ENCODE peak calls at places on chromosomes 12 and 14, in six cellular contexts. E is aorta, B is body of pancreas, L is uterus, D is GM23248, Z is IMR-90. H is an unnamed sample. For H3K4me1, the result is how much of the 10 kb centered on the place peaks cover.

GRCh38 chr12:6871052-6871957 is 1.8 kb downstream of the SPSB2 start:
- DNase-seq in E (no peak), B (no peak), L (no peak), D (peak), Z (no peak), H (no peak)

GRCh38 chr12:125518074-125518473 is 452.8 kb downstream of the AACS start:
- DNase-seq in E (no peak), B (peak), L (no peak), D (no peak), Z (no peak), H (peak)

GRCh38 chr14:68638056-68638816 is 154.6 kb downstream of the ZFP36L1 start:
- DNase-seq in E (peak), B (no peak), L (no peak), D (no peak), Z (peak), H (no peak)

GRCh38 chr12:51334774-51335173 is 10.8 kb upstream of the BIN2 start:
- DNase-seq in E (no peak), B (no peak), L (no peak), D (peak), Z (peak), H (peak)

GRCh38 chr12:108611884-108612415 is 14.1 kb upstream of the TMEM119 start:
- DNase-seq in E (no peak), B (no peak), L (no peak), D (peak), Z (peak), H (peak)

GRCh38 chr14:32469388-32470160 is 140.5 kb downstream of the AKAP6 start:
- DNase-seq in E (no peak), B (no peak), L (no peak), D (peak), Z (peak), H (peak)

GRCh38 chr12:66449531-66449930 is 147.2 kb downstream of the HELB start:
- DNase-seq in E (no peak), B (no peak), L (no peak), D (no peak), Z (no peak), H (no peak)

GRCh38 chr12:48817957-48818830 is at the start of gene CACNB3:
- DNase-seq in E (peak), B (peak), L (peak), D (peak), Z (peak), H (peak)

GRCh38 chr12:118145113-118145797 is 9.3 kb downstream of the PEBP1 start:
- DNase-seq in E (no peak), B (no peak), L (no peak), D (no peak), Z (no peak), H (no peak)

GRCh38 chr14:32622742-32623141 is 293.6 kb downstream of the AKAP6 start:
- DNase-seq in E (no peak), B (no peak), L (no peak), D (no peak), Z (no peak), H (no peak)

GRCh38 chr14:95394981-95395737 is 75.5 kb upstream of the CLMN start:
- DNase-seq in E (no peak), B (no peak), L (no peak), D (peak), Z (no peak), H (no peak)

GRCh38 chr14:63248211-63248610 is 44.0 kb downstream of the RHOJ start:
- DNase-seq in E (no peak), B (no peak), L (no peak), D (peak), Z (peak), H (peak)

GRCh38 chr14:55073856-55074255 is 22.4 kb downstream of the MAPK1IP1L start:
- DNase-seq in E (no peak), B (no peak), L (no peak), D (peak), Z (peak), H (peak)
- H3K4me1 ChIP-seq in E (under half), B (under half), L (under half), D (under half), Z (under half), H (under half)

GRCh38 chr14:104678346-104678745 is 11.1 kb upstream of the INF2 start:
- DNase-seq in E (no peak), B (no peak), L (peak), D (peak), Z (peak), H (no peak)

GRCh38 chr14:104680806-104681688 is 8.4 kb upstream of the INF2 start:
- DNase-seq in E (no peak), B (peak), L (peak), D (peak), Z (peak), H (peak)

GRCh38 chr14:104681689-104682074 is 7.7 kb upstream of the INF2 start:
- DNase-seq in E (peak), B (peak), L (peak), D (peak), Z (peak), H (peak)

GRCh38 chr14:104678901-104679705 is 10.3 kb upstream of the INF2 start:
- DNase-seq in E (no peak), B (no peak), L (peak), D (no peak), Z (no peak), H (no peak)

GRCh38 chr14:104680056-104680805 is 9.2 kb upstream of the INF2 start:
- DNase-seq in E (peak), B (peak), L (peak), D (peak), Z (peak), H (peak)
- H3K4me1 ChIP-seq in E (under half), B (under half), L (under half), D (under half), Z (under half), H (half or more)

GRCh38 chr14:61341275-61342210 is 20.2 kb downstream of the PRKCH start:
- DNase-seq in E (no peak), B (no peak), L (no peak), D (no peak), Z (no peak), H (no peak)
- H3K4me1 ChIP-seq in E (under half), B (under half), L (under half), D (under half), Z (under half), H (under half)

DNA sequence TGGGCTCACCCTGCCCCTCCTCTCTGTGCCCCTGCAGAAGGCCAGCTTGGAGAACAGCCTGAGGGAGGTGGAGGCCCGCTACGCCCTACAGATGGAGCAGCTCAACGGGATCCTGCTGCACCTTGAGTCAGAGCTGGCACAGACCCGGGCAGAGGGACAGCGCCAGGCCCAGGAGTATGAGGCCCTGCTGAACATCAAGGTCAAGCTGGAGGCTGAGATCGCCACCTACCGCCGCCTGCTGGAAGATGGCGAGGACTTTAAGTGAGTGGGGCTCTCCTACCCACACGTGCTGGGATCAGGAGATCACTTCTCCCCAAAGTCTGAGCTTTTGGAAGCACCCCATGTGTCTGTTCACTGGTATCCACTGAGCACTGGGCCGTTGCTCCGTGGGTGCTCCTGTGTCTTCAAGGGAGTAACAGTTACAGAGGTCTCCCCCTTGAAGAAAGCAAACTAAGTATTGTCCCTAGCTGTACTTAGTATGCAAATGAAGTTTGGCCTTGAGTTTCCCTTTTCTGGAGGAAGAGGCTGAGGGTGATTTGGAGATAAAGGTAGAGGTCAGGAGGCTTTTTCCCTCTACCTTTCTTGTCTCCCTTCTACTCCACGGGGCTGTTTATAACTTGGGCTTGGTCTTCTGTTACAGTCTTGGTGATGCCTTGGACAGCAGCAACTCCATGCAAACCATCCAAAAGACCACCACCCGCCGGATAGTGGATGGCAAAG is 3.3 kb downstream of the KRT18 start:
- DNase-seq in E (no peak), B (peak), L (no peak), D (no peak), Z (no peak), H (no peak)
- H3K4me1 ChIP-seq in E (under half), B (under half), L (under half), D (under half), Z (under half), H (under half)

GRCh38 chr14:78970677-78971076 is 800.5 kb downstream of the NRXN3 start:
- DNase-seq in E (no peak), B (no peak), L (no peak), D (no peak), Z (no peak), H (peak)
- H3K4me1 ChIP-seq in E (under half), B (under half), L (under half), D (under half), Z (under half), H (under half)

GRCh38 chr12:112013601-112014402 is 576 bp downstream of the ERP29 start:
- DNase-seq in E (peak), B (peak), L (peak), D (peak), Z (peak), H (peak)
- H3K4me1 ChIP-seq in E (under half), B (under half), L (under half), D (under half), Z (under half), H (under half)

GRCh38 chr14:98612434-98613200 is 659.4 kb downstream of the BCL11B start:
- DNase-seq in E (no peak), B (no peak), L (no peak), D (no peak), Z (no peak), H (no peak)
- H3K4me1 ChIP-seq in E (under half), B (under half), L (under half), D (under half), Z (under half), H (under half)

GRCh38 chr12:104682790-104683279 is 226.1 kb downstream of the CHST11 start:
- DNase-seq in E (no peak), B (no peak), L (no peak), D (no peak), Z (no peak), H (no peak)
- H3K4me1 ChIP-seq in E (under half), B (under half), L (under half), D (under half), Z (under half), H (under half)

GRCh38 chr14:73725116-73726024 is 11.2 kb upstream of the PNMA1 start:
- DNase-seq in E (no peak), B (no peak), L (no peak), D (peak), Z (peak), H (peak)

GRCh38 chr14:73726025-73726961 is 12.1 kb upstream of the PNMA1 start:
- DNase-seq in E (no peak), B (no peak), L (no peak), D (peak), Z (no peak), H (no peak)

GRCh38 chr14:73728106-73729014 is 14.2 kb upstream of the PNMA1 start:
- DNase-seq in E (peak), B (peak), L (peak), D (peak), Z (peak), H (no peak)

GRCh38 chr14:73729015-73729330 is 14.8 kb upstream of the PNMA1 start:
- DNase-seq in E (no peak), B (no peak), L (no peak), D (no peak), Z (no peak), H (no peak)

DNA sequence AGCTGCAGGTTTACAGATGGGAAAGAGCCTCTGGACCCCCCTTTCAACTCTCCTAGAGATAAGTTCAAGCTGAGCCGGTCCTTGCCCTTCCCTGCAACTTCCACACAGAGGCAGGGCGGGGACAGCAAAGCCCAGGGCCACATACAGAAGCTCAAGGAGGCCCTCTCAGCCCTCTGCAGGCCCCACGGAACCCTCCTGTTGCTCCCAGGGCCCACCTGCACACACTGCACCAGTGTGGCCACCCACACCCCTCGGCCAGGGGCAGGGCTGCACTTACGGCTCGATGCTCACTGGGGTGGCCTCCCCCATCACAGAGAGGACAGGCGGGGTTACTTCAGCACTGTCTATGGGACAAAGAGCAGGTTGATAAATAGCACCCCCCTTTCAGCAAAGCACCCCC is 13.0 kb upstream of the PNMA1 start:
- DNase-seq in E (no peak), B (no peak), L (no peak), D (no peak), Z (no peak), H (no peak)
- H3K4me1 ChIP-seq in E (under half), B (under half), L (under half), D (under half), Z (under half), H (half or more)